ENCODE peak calls at places on chromosomes 5 and 9, in seven cellular contexts. C is psoas muscle; R is GM12892; I is stimulated activated CD8-positive, alpha-beta memory T cell treated with anti-CD3 and anti-CD28 coated beads, Interleukin-7, amount 100 ng/mL, for 24 hours; O is iris pigment epithelial cell; V is NCI-H1092 treated with DMSO at 0.1 percent for 48 hours; Z is AG09319. H is an unnamed sample.
A peak's percentile ranks its signal among the peaks of the same experiment; 100 is the strongest.

GRCh38 chr5:95786821-95787408 is 35.6 kb downstream of the GLRX start:
- DNase-seq in C (no peak), R (no peak), I (no peak), O (peak; percentile 88), V (no peak), Z (no peak), H (no peak)

GRCh38 chr5:45162974-45163373 is 354.2 kb downstream of the MRPS30 start:
- DNase-seq in C (no peak), R (no peak), I (no peak), O (no peak), V (peak; percentile 22), Z (no peak), H (no peak)

GRCh38 chr5:95900383-95900958 is 61.2 kb downstream of the ELL2 start:
- DNase-seq in C (no peak), R (no peak), I (no peak), O (peak; percentile 90), V (peak; percentile 48), Z (peak; percentile 61), H (no peak)

GRCh38 chr9:32716439-32716838 is 66.9 kb upstream of the TMEM215 start:
- DNase-seq in C (no peak), R (no peak), I (no peak), O (no peak), V (no peak), Z (no peak), H (no peak)

GRCh38 chr9:105957830-105958229 is 263.5 kb downstream of the TMEM38B start:
- DNase-seq in C (no peak), R (no peak), I (no peak), O (no peak), V (no peak), Z (no peak), H (no peak)

GRCh38 chr5:143653256-143653655 is 158.7 kb upstream of the HMHB1 start:
- DNase-seq in C (no peak), R (no peak), I (no peak), O (no peak), V (no peak), Z (no peak), H (peak; percentile 13)

GRCh38 chr9:88590558-88591146 is 55.7 kb downstream of the NXNL2 start:
- DNase-seq in C (no peak), R (no peak), I (no peak), O (no peak), V (no peak), Z (no peak), H (no peak)

GRCh38 chr9:93258818-93259489 is 75.0 kb downstream of the WNK2 start:
- DNase-seq in C (peak; percentile 50), R (no peak), I (no peak), O (no peak), V (no peak), Z (no peak), H (peak; percentile 14)

GRCh38 chr5:51983161-51983560 is 599.9 kb downstream of the ISL1 start:
- DNase-seq in C (no peak), R (no peak), I (no peak), O (no peak), V (no peak), Z (no peak), H (no peak)

H was measured in GM20000.